ENCODE peak calls at places on chromosomes 5 and 9, in four cellular contexts. N is right atrium auricular region, P is pancreas, B is mammary epithelial cell. D is an unnamed sample.

GRCh38 chr5:45521067-45521466 is 175.1 kb downstream of the HCN1 start:
- DNase-seq in B (no peak), P (peak), N (no peak), D (no peak)

GRCh38 chr5:170848033-170848432 is 13.8 kb upstream of the RANBP17 start:
- DNase-seq in P (no peak), B (peak), N (no peak), D (no peak)

GRCh38 chr5:158431369-158432029 is 572.6 kb upstream of the CLINT1 start:
- DNase-seq in P (no peak), N (no peak), B (peak), D (no peak)

GRCh38 chr9:126723807-126724172 is 81.0 kb upstream of the ZBTB43 start:
- DNase-seq in B (no peak), N (no peak), P (no peak), D (peak)

GRCh38 chr5:96946381-96946780 is 10.5 kb downstream of the LNPEP start:
- DNase-seq in B (no peak), P (no peak), N (no peak), D (no peak)

GRCh38 chr9:134333234-134333873 is 7.1 kb downstream of the RXRA start:
- DNase-seq in B (no peak), N (no peak), P (peak), D (no peak)

GRCh38 chr5:5025774-5026406 is 114.2 kb upstream of the ADAMTS16 start:
- DNase-seq in N (no peak), B (no peak), P (no peak), D (no peak)

GRCh38 chr9:108759835-108760234 is 96.0 kb downstream of the ACTL7B start:
- DNase-seq in B (no peak), N (no peak), P (peak), D (no peak)

GRCh38 chr9:133009906-133010582 is 20.8 kb upstream of the GTF3C5 start:
- DNase-seq in B (no peak), P (no peak), N (no peak), D (no peak)

GRCh38 chr9:34563262-34563661 is 26.3 kb downstream of the CNTFR start:
- DNase-seq in N (no peak), P (no peak), B (peak), D (no peak)

GRCh38 chr9:34564617-34565016 is 24.9 kb downstream of the CNTFR start:
- DNase-seq in B (no peak), N (no peak), P (no peak), D (no peak)

GRCh38 chr9:34560574-34561229 is 28.8 kb downstream of the CNTFR start:
- DNase-seq in P (no peak), N (no peak), B (no peak), D (no peak)

GRCh38 chr9:34559616-34560546 is 29.6 kb downstream of the CNTFR start:
- DNase-seq in P (no peak), B (peak), N (peak), D (peak)

DNA sequence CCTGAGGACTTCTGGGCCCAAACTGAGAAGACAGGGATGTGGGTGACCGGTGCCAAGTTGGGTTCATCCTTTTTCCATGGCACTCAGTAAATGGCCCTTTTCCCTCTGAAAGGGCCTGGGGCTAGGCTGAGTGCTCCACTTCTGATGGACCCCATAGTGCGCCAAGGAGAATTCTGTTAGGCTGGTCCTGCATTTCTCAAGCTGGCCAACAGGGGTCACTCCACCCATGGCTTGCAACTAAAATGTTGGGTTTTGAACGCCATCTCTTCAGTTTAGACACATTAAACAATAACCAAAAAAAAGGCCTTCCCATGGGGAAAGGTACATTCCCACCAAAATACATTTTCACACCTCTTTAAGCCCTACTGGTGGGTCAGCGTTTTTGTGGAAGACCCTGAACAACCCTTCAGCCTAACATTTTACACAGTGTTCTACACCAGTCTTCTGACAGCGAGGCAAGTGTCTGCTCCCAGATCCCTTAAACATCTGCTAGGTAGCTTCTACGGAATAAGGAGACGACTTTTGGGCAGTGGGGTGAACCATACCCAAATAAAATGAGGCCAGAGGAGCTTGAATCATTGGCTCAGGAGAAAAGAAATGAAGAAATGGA is 27.3 kb downstream of the CNTFR start:
- DNase-seq in P (no peak), N (no peak), B (no peak), D (no peak)
- TF ChIP-seq CTCF in P (peak), N (no peak), B (peak), D (peak)

GRCh38 chr5:35180046-35180445 is 50.2 kb downstream of the PRLR start:
- DNase-seq in P (no peak), N (no peak), B (no peak), D (no peak)
- H3K27ac ChIP-seq in P (no peak), N (no peak), B (no peak), D (no peak)

GRCh38 chr5:86118542-86118941 is 499.2 kb upstream of the COX7C start:
- DNase-seq in B (no peak), P (no peak), N (no peak), D (no peak)
- TF ChIP-seq CTCF in B (peak), P (no peak), N (no peak), D (no peak)

GRCh38 chr5:149470942-149471341 is 80.3 kb downstream of the CSNK1A1 start:
- DNase-seq in B (no peak), N (no peak), P (no peak), D (no peak)
- H3K27ac ChIP-seq in B (no peak), N (peak), P (no peak), D (no peak)

DNA sequence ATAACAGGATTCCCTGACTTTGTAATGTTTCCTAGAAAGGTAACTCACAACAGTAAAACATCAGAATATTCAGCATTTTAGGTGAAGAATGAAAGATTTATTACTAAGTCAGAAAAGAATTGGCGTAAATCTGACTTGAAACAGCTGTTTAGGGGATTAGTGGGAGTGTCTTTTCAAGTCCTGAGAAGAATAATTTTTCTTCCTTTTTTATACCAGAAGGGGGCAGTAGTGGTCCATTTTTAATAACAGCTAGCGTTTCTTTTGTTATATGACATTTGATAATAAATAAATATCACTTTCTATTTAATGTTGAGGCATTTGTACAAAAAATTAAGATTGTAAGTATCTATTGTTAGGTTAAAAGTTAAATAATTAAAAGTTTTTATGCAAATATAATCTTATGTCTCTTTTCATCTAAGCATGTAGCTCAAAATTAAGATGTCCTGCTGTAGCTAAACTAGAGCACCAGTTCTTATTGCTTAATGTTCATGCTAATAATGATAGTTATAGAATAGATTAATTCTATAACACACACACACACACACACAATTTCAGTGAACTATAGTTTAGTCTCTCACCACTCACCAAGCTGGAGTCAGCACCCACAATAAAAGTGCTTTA is 258.7 kb upstream of the ARRDC3 start:
- DNase-seq in B (peak), N (no peak), P (no peak), D (no peak)
- TF ChIP-seq CTCF in B (peak), N (peak), P (peak), D (peak)

D was measured in dorsolateral prefrontal cortex.